ENCODE peak calls at places on chromosome 1, in four cellular contexts. F, J, M and D are unnamed samples.

GRCh38 chr1:39522661-39523567 is 31.5 kb downstream of the BMP8A start:
- DNase-seq in F (no peak), J (no peak), M (no peak), D (no peak)

GRCh38 chr1:178530037-178530402 is 17.1 kb downstream of the TEX35 start:
- DNase-seq in F (no peak), J (peak), M (no peak), D (peak)

GRCh38 chr1:84720275-84720780 is 30.1 kb upstream of the SSX2IP start:
- DNase-seq in F (no peak), J (no peak), M (no peak), D (no peak)

GRCh38 chr1:44514673-44515072 is 109.6 kb downstream of the RNF220 start:
- DNase-seq in F (no peak), J (no peak), M (no peak), D (no peak)

GRCh38 chr1:48109390-48110009 is 112.3 kb upstream of the TRABD2B start:
- DNase-seq in F (peak), J (peak), M (peak), D (peak)

GRCh38 chr1:221939598-221939997 is 197.7 kb upstream of the DUSP10 start:
- DNase-seq in F (no peak), J (no peak), M (no peak), D (no peak)

GRCh38 chr1:97252925-97253324 is 531.3 kb downstream of the PTBP2 start:
- DNase-seq in F (no peak), J (no peak), M (no peak), D (no peak)

GRCh38 chr1:230170610-230171009 is 103.6 kb downstream of the GALNT2 start:
- DNase-seq in F (no peak), J (no peak), M (no peak), D (no peak)

GRCh38 chr1:91054780-91055481 is 33.1 kb upstream of the ZNF644 start:
- DNase-seq in F (no peak), J (no peak), M (no peak), D (no peak)